ENCODE peak calls at places on chromosome 15, in four cellular contexts. One of them, this sample, is unnamed.

GRCh38 chr15:99167201-99167600 is 62.3 kb downstream of the SYNM start:
- DNase-seq in GM12878: no peak
- DNase-seq in HepG2: no peak
- DNase-seq in K562: no peak
- DNase-seq in this sample: no peak

GRCh38 chr15:39921274-39921638 is 1.2 kb upstream of the GPR176 start:
- DNase-seq in HepG2: no peak
- DNase-seq in K562: no peak
- DNase-seq in GM12878: no peak
- DNase-seq in this sample: no peak

GRCh38 chr15:100686021-100686724 is 83.8 kb downstream of the ASB7 start:
- DNase-seq in GM12878: no peak
- DNase-seq in K562: no peak
- DNase-seq in HepG2: no peak
- DNase-seq in this sample: no peak

GRCh38 chr15:63340878-63341277 is 40.8 kb downstream of the CA12 start:
- DNase-seq in GM12878: no peak
- DNase-seq in K562: no peak
- DNase-seq in HepG2: no peak
- DNase-seq in this sample: no peak

GRCh38 chr15:85625856-85626255 is 168.9 kb downstream of the KLHL25 start:
- DNase-seq in K562: no peak
- DNase-seq in GM12878: no peak
- DNase-seq in HepG2: no peak
- DNase-seq in this sample: no peak

GRCh38 chr15:58526647-58527192 is 94.9 kb downstream of the LIPC start:
- DNase-seq in GM12878: no peak
- DNase-seq in HepG2: no peak
- DNase-seq in K562: no peak
- DNase-seq in this sample: no peak

GRCh38 chr15:72368315-72368714 is 7.5 kb downstream of the HEXA start:
- DNase-seq in K562: no peak
- DNase-seq in HepG2: no peak
- DNase-seq in GM12878: no peak
- DNase-seq in this sample: no peak

GRCh38 chr15:29747837-29748417 is 74.3 kb downstream of the TJP1 start:
- DNase-seq in K562: no peak
- DNase-seq in GM12878: no peak
- DNase-seq in HepG2: peak
- DNase-seq in this sample: peak

GRCh38 chr15:57322602-57323250 is 53.6 kb upstream of the CGNL1 start:
- DNase-seq in K562: peak
- DNase-seq in HepG2: no peak
- DNase-seq in GM12878: no peak
- DNase-seq in this sample: no peak

GRCh38 chr15:98503970-98504369 is 144.4 kb upstream of the IGF1R start:
- DNase-seq in HepG2: no peak
- DNase-seq in GM12878: no peak
- DNase-seq in K562: no peak
- DNase-seq in this sample: no peak

GRCh38 chr15:71116366-71116765 is 1.1 kb downstream of the THSD4 start:
- DNase-seq in GM12878: no peak
- DNase-seq in K562: no peak
- DNase-seq in HepG2: no peak
- DNase-seq in this sample: no peak

GRCh38 chr15:60074181-60074885 is 70.2 kb downstream of the FOXB1 start:
- DNase-seq in K562: no peak
- DNase-seq in HepG2: no peak
- DNase-seq in GM12878: no peak
- DNase-seq in this sample: no peak

GRCh38 chr15:99485992-99486370 is 79.8 kb upstream of the MEF2A start:
- DNase-seq in GM12878: no peak
- DNase-seq in K562: no peak
- DNase-seq in HepG2: no peak
- DNase-seq in this sample: no peak

GRCh38 chr15:34583399-34584320 is at the start of gene GOLGA8B:
- DNase-seq in K562: peak
- DNase-seq in GM12878: no peak
- DNase-seq in HepG2: peak
- DNase-seq in this sample: peak
- TF ChIP-seq CHD4 in K562: no peak
- TF ChIP-seq CHD4 in GM12878: no peak
- TF ChIP-seq CHD4 in HepG2: no peak
- TF ChIP-seq CHD4 in this sample: no peak

GRCh38 chr15:82183121-82184031 is 79.2 kb downstream of the EFL1 start:
- DNase-seq in HepG2: no peak
- DNase-seq in GM12878: no peak
- DNase-seq in K562: no peak
- DNase-seq in this sample: no peak
- TF ChIP-seq RFX5 in HepG2: no peak
- TF ChIP-seq RFX5 in GM12878: no peak
- TF ChIP-seq RFX5 in K562: no peak
- TF ChIP-seq RFX5 in this sample: no peak

GRCh38 chr15:47374222-47374621 is 343.1 kb upstream of the SEMA6D start:
- DNase-seq in HepG2: no peak
- DNase-seq in GM12878: no peak
- DNase-seq in K562: no peak
- DNase-seq in this sample: peak
- TF ChIP-seq CTCF in HepG2: peak
- TF ChIP-seq CTCF in GM12878: no peak
- TF ChIP-seq CTCF in K562: no peak
- TF ChIP-seq CTCF in this sample: no peak

GRCh38 chr15:66276546-66276945 is 16.8 kb upstream of the DIS3L start:
- DNase-seq in HepG2: no peak
- DNase-seq in K562: no peak
- DNase-seq in GM12878: no peak
- DNase-seq in this sample: no peak
- TF ChIP-seq CHD4 in HepG2: no peak
- TF ChIP-seq CHD4 in K562: no peak
- TF ChIP-seq CHD4 in GM12878: no peak
- TF ChIP-seq CHD4 in this sample: no peak

GRCh38 chr15:53506370-53506769 is 253.1 kb downstream of the WDR72 start:
- DNase-seq in HepG2: peak
- DNase-seq in GM12878: no peak
- DNase-seq in K562: no peak
- DNase-seq in this sample: peak
- TF ChIP-seq RFX5 in HepG2: no peak
- TF ChIP-seq RFX5 in GM12878: no peak
- TF ChIP-seq RFX5 in K562: no peak
- TF ChIP-seq RFX5 in this sample: no peak